ENCODE peak calls at places on chromosomes 12 and 14, in ten cellular contexts. J is esophagus squamous epithelium; H is Peyer's patch; C is IMR-90; K is CD8-positive, alpha-beta T cell; M is fibroblast of lung; P is K562; A is left ventricle myocardium inferior; I is thoracic aorta; Q is cardiac muscle cell. B is an unnamed sample. For H3K9me3, the result is how much of the 10 kb centered on the place peaks cover.

GRCh38 chr12:93776581-93777018 is 99.4 kb downstream of the CRADD start:
- DNase-seq in J (no peak), H (no peak), C (peak), K (no peak), M (peak), P (no peak), A (no peak), I (no peak), Q (peak), B (no peak)

GRCh38 chr12:6915023-6915788 is 826 bp downstream of the ENO2 start:
- DNase-seq in J (no peak), H (no peak), C (no peak), K (no peak), M (no peak), P (peak), A (peak), I (no peak), Q (no peak), B (peak)

GRCh38 chr14:67187826-67188225 is 1.4 kb upstream of the GARIN2 start:
- DNase-seq in J (no peak), H (no peak), C (peak), K (no peak), M (peak), P (no peak), A (no peak), I (no peak), Q (peak), B (no peak)

GRCh38 chr14:65282909-65283253 is 129.6 kb upstream of the FUT8 start:
- DNase-seq in J (no peak), H (no peak), C (no peak), K (no peak), M (no peak), P (no peak), A (no peak), I (no peak), Q (no peak), B (no peak)

GRCh38 chr12:124828264-124829007 is 35.2 kb downstream of the SCARB1 start:
- DNase-seq in J (no peak), H (peak), C (peak), K (no peak), M (peak), P (no peak), A (no peak), I (no peak), Q (peak), B (no peak)

GRCh38 chr12:112322882-112323547 is 59.2 kb downstream of the HECTD4 start:
- DNase-seq in J (no peak), H (no peak), C (no peak), K (no peak), M (no peak), P (no peak), A (no peak), I (no peak), Q (no peak), B (no peak)

GRCh38 chr12:79337891-79338290 is 352.9 kb downstream of the PAWR start:
- DNase-seq in J (no peak), H (no peak), C (no peak), K (no peak), M (no peak), P (no peak), A (no peak), I (no peak), Q (no peak), B (no peak)

GRCh38 chr14:54606178-54606577 is 39.2 kb downstream of the SAMD4A start:
- DNase-seq in J (no peak), H (no peak), C (no peak), K (no peak), M (peak), P (no peak), A (peak), I (no peak), Q (peak), B (peak)

GRCh38 chr12:81809829-81810595 is 50.9 kb upstream of the PPFIA2 start:
- DNase-seq in J (no peak), H (no peak), C (no peak), K (no peak), M (peak), P (no peak), A (no peak), I (no peak), Q (peak), B (no peak)

GRCh38 chr14:105487986-105488777 is 1.5 kb downstream of the CRIP1 start:
- DNase-seq in J (no peak), H (peak), C (no peak), K (peak), M (no peak), P (no peak), A (peak), I (no peak), Q (no peak), B (no peak)

GRCh38 chr12:48869191-48869590 is 3.5 kb upstream of the RND1 start:
- DNase-seq in J (no peak), H (no peak), C (no peak), K (no peak), M (no peak), P (no peak), A (no peak), I (no peak), Q (no peak), B (no peak)

GRCh38 chr12:14766649-14767215 is 36.5 kb downstream of the WBP11 start:
- DNase-seq in J (no peak), H (no peak), C (no peak), K (no peak), M (no peak), P (no peak), A (no peak), I (no peak), Q (no peak), B (no peak)

GRCh38 chr12:109721276-109721675 is 7.7 kb downstream of the FAM222A start:
- DNase-seq in J (no peak), H (no peak), C (no peak), K (no peak), M (no peak), P (no peak), A (peak), I (no peak), Q (no peak), B (no peak)

GRCh38 chr12:122413516-122414404 is 8.7 kb downstream of the CLIP1 start:
- DNase-seq in J (no peak), H (no peak), C (no peak), K (no peak), M (no peak), P (no peak), A (no peak), I (no peak), Q (peak), B (no peak)

GRCh38 chr14:79186523-79186922 is 1016.4 kb downstream of the NRXN3 start:
- DNase-seq in J (no peak), H (no peak), C (peak), K (no peak), M (peak), P (no peak), A (no peak), I (no peak), Q (no peak), B (no peak)

GRCh38 chr12:45257185-45257585 is 41.3 kb downstream of the ANO6 start:
- DNase-seq in J (no peak), H (no peak), C (no peak), K (no peak), M (no peak), P (no peak), A (no peak), I (no peak), Q (no peak), B (no peak)
- TF ChIP-seq CTCF in J (no peak), H (no peak), C (no peak), K (no peak), M (no peak), P (no peak), A (no peak), I (no peak), Q (no peak), B (no peak)

GRCh38 chr12:101856030-101856429 is 21.4 kb upstream of the DRAM1 start:
- DNase-seq in J (no peak), H (no peak), C (no peak), K (no peak), M (no peak), P (no peak), A (no peak), I (no peak), Q (no peak), B (no peak)
- H3K27ac ChIP-seq in J (no peak), H (no peak), C (peak), K (no peak), M (no peak), P (peak), A (no peak), I (no peak), Q (no peak), B (no peak)

GRCh38 chr14:51544901-51545300 is 106.8 kb upstream of the FRMD6 start:
- DNase-seq in J (no peak), H (no peak), C (no peak), K (no peak), M (no peak), P (no peak), A (no peak), I (no peak), Q (no peak), B (no peak)
- H3K9me3 ChIP-seq in J (under half), H (under half), C (under half), K (under half), M (under half), P (under half), A (under half), I (under half), Q (under half), B (under half)

GRCh38 chr14:93937519-93937918 is 10.4 kb downstream of the FAM181A start:
- DNase-seq in J (no peak), H (no peak), C (no peak), K (no peak), M (no peak), P (no peak), A (no peak), I (no peak), Q (no peak), B (peak)

GRCh38 chr14:93939304-93940229 is 12.4 kb downstream of the FAM181A start:
- DNase-seq in J (peak), H (peak), C (peak), K (peak), M (peak), P (peak), A (peak), I (peak), Q (peak), B (peak)

GRCh38 chr14:93940437-93940836 is 13.3 kb downstream of the FAM181A start:
- DNase-seq in J (no peak), H (no peak), C (no peak), K (no peak), M (no peak), P (no peak), A (no peak), I (no peak), Q (no peak), B (no peak)

GRCh38 chr14:93936926-93937325 is 9.8 kb downstream of the FAM181A start:
- DNase-seq in J (no peak), H (no peak), C (no peak), K (no peak), M (no peak), P (no peak), A (no peak), I (no peak), Q (no peak), B (no peak)

DNA sequence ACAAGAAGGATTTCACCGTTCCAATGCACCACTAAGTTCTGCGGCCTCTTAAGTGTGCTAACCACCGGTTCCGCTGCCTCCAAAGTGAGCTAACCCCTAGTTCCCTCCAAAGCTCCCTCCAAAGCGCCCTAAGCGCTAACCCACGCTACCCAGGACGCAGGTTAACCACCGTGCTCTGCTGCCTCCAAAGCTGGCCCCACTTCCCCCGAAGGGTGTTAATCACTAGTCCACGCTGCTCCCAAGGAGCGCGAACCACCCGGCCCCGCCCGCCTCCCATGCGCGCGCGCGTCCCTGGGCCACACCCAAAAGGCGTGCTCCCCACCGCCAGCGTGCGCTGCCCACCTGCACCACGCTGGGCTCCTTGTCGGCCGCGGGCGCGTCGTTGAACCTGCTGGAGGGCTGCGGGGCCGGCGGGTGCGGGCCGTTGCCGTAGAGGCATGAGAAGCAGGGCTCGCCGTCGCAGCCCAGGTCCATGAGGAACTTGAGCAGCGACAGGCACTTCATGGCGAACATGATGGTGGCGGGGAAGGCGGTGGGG is 11.7 kb downstream of the FAM181A start:
- DNase-seq in J (no peak), H (no peak), C (no peak), K (no peak), M (no peak), P (no peak), A (no peak), I (no peak), Q (no peak), B (no peak)
- TF ChIP-seq CTCF in J (no peak), H (no peak), C (no peak), K (no peak), M (no peak), P (no peak), A (no peak), I (no peak), Q (no peak), B (no peak)